ENCODE peak calls at places on chromosome 2, in eight cellular contexts. H, W, N, O, C, G, A and V are unnamed samples.
A peak's percentile ranks its signal among the peaks of the same experiment; 100 is the strongest.

GRCh38 chr2:164000171-164000570 is 264.4 kb upstream of the FIGN start:
- DNase-seq in H (no peak), W (no peak), N (no peak), O (no peak), C (no peak), G (no peak), A (no peak), V (no peak)

GRCh38 chr2:195805283-195805976 is 148.4 kb downstream of the SLC39A10 start:
- DNase-seq in H (no peak), W (peak; percentile 80), N (no peak), O (no peak), C (no peak), G (no peak), A (no peak), V (no peak)

GRCh38 chr2:172211507-172211906 is 108.8 kb upstream of the DLX2 start:
- DNase-seq in H (no peak), W (no peak), N (no peak), O (no peak), C (no peak), G (no peak), A (no peak), V (no peak)

GRCh38 chr2:54212456-54212855 is 43.6 kb downstream of the TSPYL6 start:
- DNase-seq in H (no peak), W (no peak), N (no peak), O (no peak), C (no peak), G (no peak), A (no peak), V (no peak)

GRCh38 chr2:36731941-36732700 is 35.6 kb downstream of the VIT start:
- DNase-seq in H (no peak), W (peak; percentile 97), N (no peak), O (no peak), C (no peak), G (no peak), A (no peak), V (no peak)

GRCh38 chr2:67878743-67879142 is 184.1 kb downstream of the C1D start:
- DNase-seq in H (no peak), W (no peak), N (no peak), O (no peak), C (no peak), G (peak; percentile 51), A (no peak), V (no peak)

GRCh38 chr2:63434024-63434423 is 154.3 kb downstream of the WDPCP start:
- DNase-seq in H (no peak), W (no peak), N (no peak), O (no peak), C (no peak), G (no peak), A (no peak), V (no peak)

GRCh38 chr2:58539973-58540372 is 298.8 kb upstream of the FANCL start:
- DNase-seq in H (no peak), W (peak; percentile 96), N (no peak), O (no peak), C (no peak), G (no peak), A (no peak), V (no peak)

GRCh38 chr2:156999657-157000056 is 257.8 kb upstream of the GALNT5 start:
- DNase-seq in H (no peak), W (no peak), N (no peak), O (no peak), C (no peak), G (no peak), A (no peak), V (no peak)

GRCh38 chr2:113198790-113199612 is 25.2 kb downstream of the PSD4 start:
- DNase-seq in H (peak; percentile 89), W (no peak), N (peak; percentile 78), O (peak; percentile 88), C (peak; percentile 84), G (peak; percentile 64), A (peak; percentile 87), V (peak; percentile 61)

GRCh38 chr2:64637931-64638330 is 15.8 kb downstream of the SERTAD2 start:
- DNase-seq in H (no peak), W (no peak), N (no peak), O (no peak), C (no peak), G (no peak), A (no peak), V (no peak)

GRCh38 chr2:8587251-8587791 is 94.5 kb upstream of the ID2 start:
- DNase-seq in H (peak; percentile 25), W (no peak), N (no peak), O (no peak), C (no peak), G (no peak), A (no peak), V (no peak)

GRCh38 chr2:109128466-109129355 is at the start of gene SH3RF3:
- DNase-seq in H (peak; percentile 69), W (no peak), N (peak; percentile 59), O (peak; percentile 55), C (peak; percentile 67), G (no peak), A (peak; percentile 45), V (peak; percentile 49)

GRCh38 chr2:38571186-38571585 is 31.5 kb downstream of the HNRNPLL start:
- DNase-seq in H (no peak), W (no peak), N (no peak), O (no peak), C (no peak), G (no peak), A (no peak), V (no peak)
- H3K36me3 ChIP-seq in H (peaks cover 82% of the 10 kb centered on the region), W (peaks cover 49% of the 10 kb centered on the region), N (peaks cover 97% of the 10 kb centered on the region), O (no peaks in the 10 kb centered on the region), C (no peaks in the 10 kb centered on the region), G (peaks cover 16% of the 10 kb centered on the region), A (no peaks in the 10 kb centered on the region), V (no peaks in the 10 kb centered on the region)

DNA sequence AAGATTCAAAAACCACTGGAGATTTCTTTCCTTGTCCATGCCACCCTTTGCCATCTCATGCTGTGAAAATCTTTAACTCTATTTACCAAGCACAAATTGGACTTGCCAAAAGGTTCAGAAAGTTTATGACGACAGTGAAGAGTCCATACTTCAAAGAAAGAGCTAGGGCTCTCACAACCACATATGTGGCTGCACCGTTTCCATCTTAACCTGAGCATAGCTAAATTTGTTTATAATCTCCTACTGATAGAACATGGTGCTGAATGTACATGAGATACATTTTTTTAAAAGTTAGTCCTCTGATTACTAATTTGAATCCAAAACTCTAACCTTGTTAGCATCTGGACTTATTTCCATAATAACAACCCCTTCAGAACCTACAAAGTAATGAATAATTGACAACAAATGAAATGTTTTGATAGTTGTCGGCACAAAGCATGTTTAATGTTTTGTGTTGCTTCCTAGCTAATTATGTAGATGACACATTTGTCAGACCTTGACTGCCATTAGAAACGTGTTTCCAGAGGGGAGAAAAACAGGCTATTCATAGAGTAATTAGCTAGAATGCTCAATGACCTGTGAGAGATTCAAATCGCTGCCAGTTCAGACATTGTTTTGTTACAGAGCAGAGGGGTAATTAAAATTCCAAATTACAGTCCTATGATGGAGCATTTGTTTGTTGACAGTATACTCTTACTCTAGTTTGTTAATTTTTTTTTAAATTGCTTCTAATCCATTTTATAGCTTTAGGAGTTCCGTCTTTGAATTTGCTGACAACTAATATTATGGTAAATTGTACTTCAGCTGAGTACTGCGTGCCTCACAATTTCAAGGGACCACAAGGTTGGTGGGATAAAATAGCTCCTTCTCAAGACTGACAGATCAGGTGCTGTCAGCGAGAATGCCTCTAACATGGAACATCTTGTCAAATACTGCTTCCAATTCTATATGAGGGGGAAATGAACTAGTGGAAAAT is 31.8 kb downstream of the ARHGAP15 start:
- DNase-seq in H (no peak), W (no peak), N (no peak), O (no peak), C (no peak), G (no peak), A (no peak), V (no peak)
- H3K36me3 ChIP-seq in H (no peaks in the 10 kb centered on the region), W (no peaks in the 10 kb centered on the region), N (no peaks in the 10 kb centered on the region), O (no peaks in the 10 kb centered on the region), C (peaks cover 4% of the 10 kb centered on the region), G (no peaks in the 10 kb centered on the region), A (no peaks in the 10 kb centered on the region), V (no peaks in the 10 kb centered on the region)

GRCh38 chr2:127707890-127708648 is 6.8 kb downstream of the SFT2D3 start:
- DNase-seq in H (no peak), W (no peak), N (no peak), O (no peak), C (no peak), G (no peak), A (no peak), V (no peak)

GRCh38 chr2:127704641-127705243 is 3.4 kb downstream of the SFT2D3 start:
- DNase-seq in H (no peak), W (no peak), N (no peak), O (no peak), C (no peak), G (no peak), A (no peak), V (no peak)

GRCh38 chr2:127709336-127709735 is 8.0 kb downstream of the SFT2D3 start:
- DNase-seq in H (no peak), W (no peak), N (no peak), O (no peak), C (no peak), G (no peak), A (no peak), V (no peak)

GRCh38 chr2:127705281-127706065 is 4.2 kb downstream of the SFT2D3 start:
- DNase-seq in H (no peak), W (no peak), N (no peak), O (no peak), C (no peak), G (no peak), A (no peak), V (no peak)

GRCh38 chr2:127706215-127706990 is 5.1 kb downstream of the SFT2D3 start:
- DNase-seq in H (no peak), W (no peak), N (no peak), O (no peak), C (no peak), G (no peak), A (no peak), V (no peak)
- H3K36me3 ChIP-seq in H (peaks cover 53% of the 10 kb centered on the region), W (peaks cover 56% of the 10 kb centered on the region), N (peaks cover 61% of the 10 kb centered on the region), O (no peaks in the 10 kb centered on the region), C (peaks cover 20% of the 10 kb centered on the region), G (peaks cover 5% of the 10 kb centered on the region), A (peaks cover 17% of the 10 kb centered on the region), V (no peaks in the 10 kb centered on the region)

GRCh38 chr2:203441463-203441862 is 93.6 kb downstream of the RAPH1 start:
- DNase-seq in H (no peak), W (no peak), N (no peak), O (no peak), C (no peak), G (no peak), A (no peak), V (no peak)

GRCh38 chr2:203440671-203441070 is 94.4 kb downstream of the RAPH1 start:
- DNase-seq in H (no peak), W (no peak), N (no peak), O (no peak), C (no peak), G (no peak), A (no peak), V (no peak)

GRCh38 chr2:203446071-203446481 is 89.0 kb downstream of the RAPH1 start:
- DNase-seq in H (no peak), W (no peak), N (no peak), O (no peak), C (no peak), G (no peak), A (no peak), V (no peak)

GRCh38 chr2:203444738-203445137 is 90.4 kb downstream of the RAPH1 start:
- DNase-seq in H (no peak), W (no peak), N (peak; percentile 42), O (no peak), C (no peak), G (no peak), A (no peak), V (no peak)

DNA sequence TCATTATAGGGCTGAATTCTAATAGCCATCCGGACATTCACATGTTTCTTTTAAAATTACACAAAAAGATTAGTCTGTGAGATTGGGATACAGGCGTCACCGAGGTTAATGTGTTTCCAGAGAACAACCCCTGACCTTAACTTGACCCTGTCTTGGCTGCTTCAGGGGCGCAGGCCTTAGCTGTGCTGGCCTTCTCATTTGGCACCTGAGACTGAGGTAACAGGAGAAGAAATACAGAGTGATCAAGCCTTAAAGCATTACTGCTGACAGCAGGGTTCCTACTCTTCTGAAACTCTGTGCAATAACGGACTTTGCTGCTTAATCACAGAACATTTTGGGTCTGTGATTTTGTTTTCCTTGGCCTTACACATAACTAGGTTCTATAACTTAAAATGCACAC is 92.6 kb downstream of the RAPH1 start:
- DNase-seq in H (no peak), W (no peak), N (no peak), O (no peak), C (no peak), G (no peak), A (no peak), V (no peak)
- H3K36me3 ChIP-seq in H (peaks cover 85% of the 10 kb centered on the region), W (peaks cover 11% of the 10 kb centered on the region), N (peaks cover 87% of the 10 kb centered on the region), O (no peaks in the 10 kb centered on the region), C (no peaks in the 10 kb centered on the region), G (no peaks in the 10 kb centered on the region), A (no peaks in the 10 kb centered on the region), V (no peaks in the 10 kb centered on the region)